ENCODE peak calls at places on chromosomes 5 and 9, in four cellular contexts. C is HCEC 1CT, K is MM.1S, I is NCI-H1417. S is an unnamed sample.

GRCh38 chr5:96279796-96280542 is 153.1 kb downstream of the PCSK1 start:
- DNase-seq in C (peak; percentile 71), K (no peak), I (no peak), S (peak; percentile 37)

GRCh38 chr5:173341911-173342535 is 13.8 kb upstream of the STC2 start:
- DNase-seq in C (no peak), K (no peak), I (no peak), S (no peak)

GRCh38 chr5:38725419-38725865 is 120.4 kb upstream of the OSMR start:
- DNase-seq in C (no peak), K (no peak), I (no peak), S (no peak)

GRCh38 chr5:19615661-19616060 is 372.3 kb downstream of the CDH18 start:
- DNase-seq in C (peak; percentile 81), K (no peak), I (no peak), S (no peak)

GRCh38 chr9:93575706-93576295 is 583 bp upstream of the PHF2 start:
- DNase-seq in C (peak; percentile 25), K (peak; percentile 37), I (peak; percentile 73), S (peak; percentile 76)

GRCh38 chr9:122498883-122499288 is 11.7 kb upstream of the OR1J2 start:
- DNase-seq in C (peak; percentile 50), K (peak; percentile 56), I (peak; percentile 65), S (peak; percentile 54)

GRCh38 chr5:153534102-153534501 is 43.6 kb downstream of the GRIA1 start:
- DNase-seq in C (no peak), K (no peak), I (no peak), S (no peak)

GRCh38 chr9:72898360-72898759 is 54.5 kb downstream of the ALDH1A1 start:
- DNase-seq in C (no peak), K (no peak), I (no peak), S (no peak)

GRCh38 chr5:10456583-10457562 is 15.2 kb downstream of the ROPN1L start:
- DNase-seq in C (peak; percentile 42), K (no peak), I (no peak), S (no peak)

GRCh38 chr5:24547127-24547526 is 97.7 kb downstream of the CDH10 start:
- DNase-seq in C (no peak), K (no peak), I (peak; percentile 96), S (no peak)

GRCh38 chr9:137953683-137954438 is 76.3 kb downstream of the CACNA1B start:
- DNase-seq in C (no peak), K (no peak), I (no peak), S (no peak)

GRCh38 chr9:96025995-96026572 is 150.6 kb downstream of the ERCC6L2 start:
- DNase-seq in C (no peak), K (no peak), I (no peak), S (no peak)

GRCh38 chr9:29668732-29669131 is 2095.5 kb upstream of the C9orf72 start:
- DNase-seq in C (no peak), K (no peak), I (no peak), S (no peak)

GRCh38 chr5:61352612-61353156 is 20.6 kb downstream of the ZSWIM6 start:
- DNase-seq in C (no peak), K (no peak), I (no peak), S (no peak)

GRCh38 chr9:107020040-107020530 is 157.1 kb downstream of the ZNF462 start:
- DNase-seq in C (peak; percentile 91), K (peak; percentile 83), I (no peak), S (no peak)

GRCh38 chr5:37823433-37824152 is 16.2 kb downstream of the GDNF start:
- DNase-seq in C (no peak), K (no peak), I (no peak), S (no peak)

GRCh38 chr5:42361321-42361688 is 61.9 kb upstream of the GHR start:
- DNase-seq in C (no peak), K (no peak), I (no peak), S (no peak)

GRCh38 chr9:134947265-134947955 is 29.7 kb upstream of the FCN1 start:
- DNase-seq in C (no peak), K (no peak), I (no peak), S (no peak)